ENCODE peak calls at places on chromosomes 4 and X, in four cellular contexts. X, F, G and C are unnamed samples.

GRCh38 chr4:173182403-173182802 is 13.8 kb downstream of the GALNT7 start:
- DNase-seq in X (no peak), F (peak), G (peak), C (peak)

GRCh38 chr4:151408380-151408629 is 671 bp upstream of the FHIP1A start:
- DNase-seq in F (no peak), X (no peak), G (no peak), C (no peak)

GRCh38 chr4:40672528-40673522 is 43.2 kb upstream of the RBM47 start:
- DNase-seq in X (peak), F (peak), G (peak), C (peak)

GRCh38 chr4:15234585-15235126 is 193.2 kb upstream of the C1QTNF7 start:
- DNase-seq in F (no peak), X (no peak), G (peak), C (peak)

GRCh38 chrX:106302304-106302703 is 134.2 kb downstream of the PWWP3B start:
- DNase-seq in X (no peak), G (peak), F (no peak), C (no peak)

GRCh38 chr4:181008164-181008563 is 1235.0 kb upstream of the TENM3 start:
- DNase-seq in X (no peak), G (no peak), F (no peak), C (peak)

GRCh38 chrX:2707334-2707760 is 16.3 kb downstream of the CD99 start:
- DNase-seq in X (peak), F (peak), G (peak), C (peak)

GRCh38 chr4:15158410-15159091 is 156.3 kb downstream of the CPEB2 start:
- DNase-seq in X (peak), F (no peak), G (no peak), C (no peak)

GRCh38 chr4:100736651-100737450 is 219.0 kb upstream of the EMCN start:
- DNase-seq in F (peak), G (peak), X (no peak), C (peak)

GRCh38 chr4:77800483-77801259 is 18.5 kb downstream of the CNOT6L start:
- DNase-seq in G (no peak), X (no peak), F (peak), C (peak)

GRCh38 chrX:106201502-106202178 is 33.5 kb downstream of the PWWP3B start:
- DNase-seq in F (no peak), X (peak), G (no peak), C (no peak)

GRCh38 chr4:4269856-4270255 is 20.1 kb downstream of the LYAR start:
- DNase-seq in X (no peak), G (peak), F (peak), C (no peak)

GRCh38 chr4:168843635-168844034 is 166.4 kb downstream of the CBR4 start:
- DNase-seq in F (no peak), G (no peak), X (no peak), C (no peak)
- H3K4me3 ChIP-seq in F (no peak), G (no peak), X (no peak), C (no peak)

GRCh38 chr4:88017516-88018302 is 10.3 kb downstream of the PKD2 start:
- DNase-seq in G (peak), F (peak), X (no peak), C (peak)

GRCh38 chr4:88015659-88016295 is 8.3 kb downstream of the PKD2 start:
- DNase-seq in X (no peak), G (no peak), F (no peak), C (no peak)

GRCh38 chr4:88021824-88022223 is 14.4 kb downstream of the PKD2 start:
- DNase-seq in G (peak), X (no peak), F (no peak), C (peak)

GRCh38 chr4:88022289-88022688 is 14.9 kb downstream of the PKD2 start:
- DNase-seq in F (no peak), X (no peak), G (peak), C (no peak)

GRCh38 chr4:88018471-88018870 is 11.0 kb downstream of the PKD2 start:
- DNase-seq in X (no peak), G (peak), F (no peak), C (peak)
- H3K9ac ChIP-seq in X (no peak), G (peak), F (peak), C (peak)

DNA sequence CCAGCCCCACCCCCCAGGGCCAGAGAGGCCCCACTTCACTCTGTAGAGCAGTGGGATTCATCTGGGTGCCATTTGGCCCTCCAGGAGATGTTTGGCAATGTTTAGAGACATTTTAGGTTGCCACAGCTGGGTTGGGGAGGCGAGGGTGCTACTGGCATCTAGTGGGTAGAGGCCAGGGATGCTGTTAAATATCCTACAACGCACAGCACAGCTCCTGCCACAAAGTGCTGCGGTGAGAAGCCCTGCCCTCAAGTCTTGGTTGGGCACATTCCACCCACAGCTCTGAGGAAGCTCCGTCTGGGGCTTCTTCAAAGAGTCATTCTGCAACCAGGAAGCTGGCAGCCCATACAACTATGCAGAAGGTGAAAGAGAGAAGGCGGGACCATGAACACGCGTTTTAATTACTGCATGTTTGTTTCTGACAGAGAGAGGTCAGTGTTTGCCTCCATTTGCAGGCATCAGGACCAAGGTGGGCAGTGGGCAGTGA is 48.1 kb upstream of the FAM9C start:
- DNase-seq in X (no peak), G (no peak), F (no peak), C (no peak)
- H3K4me3 ChIP-seq in X (no peak), G (no peak), F (no peak), C (no peak)

GRCh38 chrX:22376369-22376768 is 103.7 kb downstream of the CBLL2 start:
- DNase-seq in G (no peak), F (no peak), X (no peak), C (no peak)
- H3K9ac ChIP-seq in G (no peak), F (no peak), X (no peak), C (no peak)

GRCh38 chr4:9906996-9907395 is 114.3 kb downstream of the SLC2A9 start:
- DNase-seq in X (no peak), G (no peak), F (no peak), C (no peak)

GRCh38 chr4:9904976-9905587 is 116.2 kb downstream of the SLC2A9 start:
- DNase-seq in X (no peak), G (no peak), F (no peak), C (no peak)

GRCh38 chr4:9898596-9899345 is 117.3 kb downstream of the DRD5 start:
- DNase-seq in X (peak), F (peak), G (no peak), C (peak)

DNA sequence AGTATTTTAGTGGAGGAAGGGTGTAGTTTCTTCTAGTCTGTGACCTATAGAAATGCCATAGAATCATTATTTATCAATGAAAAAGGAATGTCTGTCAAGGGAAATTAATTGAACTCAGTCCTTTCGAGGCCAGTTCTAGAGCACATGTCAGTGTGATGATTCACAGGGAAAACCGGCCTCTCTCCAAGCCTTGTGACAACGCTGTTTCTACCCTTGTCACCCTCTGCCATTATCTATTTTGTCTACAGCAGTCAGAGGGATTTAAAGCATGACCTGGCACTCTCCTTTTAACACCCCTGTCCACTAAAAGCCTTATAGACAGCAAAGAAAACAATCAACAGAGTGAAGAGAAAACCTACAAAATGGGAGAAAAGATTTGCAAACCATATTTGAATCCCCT is 119.8 kb downstream of the DRD5 start:
- DNase-seq in F (no peak), X (no peak), G (no peak), C (no peak)
- H3K4me3 ChIP-seq in F (no peak), X (no peak), G (no peak), C (no peak)

DNA sequence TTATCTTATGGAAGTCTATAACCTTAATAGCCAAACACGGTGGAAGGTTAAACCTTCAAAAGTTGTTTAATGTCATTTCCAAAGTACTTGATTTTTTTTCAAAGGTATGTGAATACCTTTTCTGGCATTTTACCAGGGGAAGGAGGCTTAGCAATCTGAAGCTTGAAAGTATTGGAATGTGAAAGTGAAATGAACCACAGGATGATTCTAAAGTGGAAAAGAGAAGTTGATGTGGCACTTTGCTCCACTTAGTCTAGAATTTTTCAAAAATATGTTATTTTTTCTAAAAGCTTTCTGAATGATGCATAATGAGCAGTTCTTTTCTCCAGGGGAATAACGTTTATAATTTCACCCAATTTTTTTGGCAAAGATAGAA is 19.2 kb downstream of the PI4K2B start:
- DNase-seq in F (no peak), G (no peak), X (no peak), C (no peak)
- H3K9ac ChIP-seq in F (no peak), G (peak), X (no peak), C (no peak)